ENCODE peak calls at places on chromosomes 5 and 9, in seven cellular contexts. One of them, this sample, is unnamed.

GRCh38 chr5:6188344-6188743 is 190.0 kb downstream of the MED10 start:
- DNase-seq in aorta: no peak
- DNase-seq in PC-9: no peak
- DNase-seq in lung: no peak
- DNase-seq in heart left ventricle: no peak
- DNase-seq in endodermal cell: no peak
- DNase-seq in CD4-positive, CD25-positive, alpha-beta regulatory T cell: no peak
- DNase-seq in this sample: no peak

GRCh38 chr5:134038143-134038542 is 33.4 kb upstream of the VDAC1 start:
- DNase-seq in lung: no peak
- DNase-seq in endodermal cell: no peak
- DNase-seq in heart left ventricle: no peak
- DNase-seq in CD4-positive, CD25-positive, alpha-beta regulatory T cell: no peak
- DNase-seq in PC-9: peak; percentile 81
- DNase-seq in aorta: no peak
- DNase-seq in this sample: no peak

GRCh38 chr5:1133108-1133507 is 21.2 kb upstream of the SLC12A7 start:
- DNase-seq in aorta: no peak
- DNase-seq in PC-9: no peak
- DNase-seq in CD4-positive, CD25-positive, alpha-beta regulatory T cell: no peak
- DNase-seq in heart left ventricle: no peak
- DNase-seq in lung: no peak
- DNase-seq in endodermal cell: no peak
- DNase-seq in this sample: no peak

GRCh38 chr5:113487411-113487778 is 858 bp downstream of the MCC start:
- DNase-seq in heart left ventricle: peak; percentile 28
- DNase-seq in endodermal cell: no peak
- DNase-seq in lung: no peak
- DNase-seq in PC-9: no peak
- DNase-seq in CD4-positive, CD25-positive, alpha-beta regulatory T cell: no peak
- DNase-seq in aorta: peak; percentile 64
- DNase-seq in this sample: no peak

GRCh38 chr5:123036391-123037103 is at the start of gene PPIC:
- DNase-seq in lung: peak; percentile 85
- DNase-seq in aorta: peak; percentile 97
- DNase-seq in CD4-positive, CD25-positive, alpha-beta regulatory T cell: no peak
- DNase-seq in PC-9: peak; percentile 54
- DNase-seq in heart left ventricle: peak; percentile 93
- DNase-seq in endodermal cell: peak; percentile 95
- DNase-seq in this sample: peak; percentile 87

GRCh38 chr9:18473551-18474279 is at the start of gene ADAMTSL1:
- DNase-seq in PC-9: no peak
- DNase-seq in CD4-positive, CD25-positive, alpha-beta regulatory T cell: no peak
- DNase-seq in endodermal cell: peak; percentile 93
- DNase-seq in lung: peak; percentile 31
- DNase-seq in aorta: peak; percentile 79
- DNase-seq in heart left ventricle: no peak
- DNase-seq in this sample: no peak

GRCh38 chr9:98867434-98868168 is 60.1 kb downstream of the GALNT12 start:
- DNase-seq in PC-9: no peak
- DNase-seq in heart left ventricle: peak; percentile 86
- DNase-seq in endodermal cell: no peak
- DNase-seq in aorta: peak; percentile 81
- DNase-seq in lung: peak; percentile 51
- DNase-seq in CD4-positive, CD25-positive, alpha-beta regulatory T cell: no peak
- DNase-seq in this sample: no peak

GRCh38 chr9:132412089-132412488 is 2.1 kb downstream of the CFAP77 start:
- DNase-seq in lung: no peak
- DNase-seq in heart left ventricle: no peak
- DNase-seq in PC-9: no peak
- DNase-seq in aorta: no peak
- DNase-seq in CD4-positive, CD25-positive, alpha-beta regulatory T cell: no peak
- DNase-seq in endodermal cell: peak; percentile 85
- DNase-seq in this sample: no peak

GRCh38 chr9:128420651-128421473 is at the start of gene CERCAM:
- DNase-seq in lung: peak; percentile 33
- DNase-seq in aorta: peak; percentile 91
- DNase-seq in endodermal cell: peak; percentile 83
- DNase-seq in heart left ventricle: peak; percentile 81
- DNase-seq in CD4-positive, CD25-positive, alpha-beta regulatory T cell: peak; percentile 37
- DNase-seq in PC-9: no peak
- DNase-seq in this sample: no peak

GRCh38 chr9:97848237-97848581 is 4.8 kb upstream of the FOXE1 start:
- DNase-seq in lung: no peak
- DNase-seq in aorta: no peak
- DNase-seq in endodermal cell: no peak
- DNase-seq in heart left ventricle: no peak
- DNase-seq in PC-9: no peak
- DNase-seq in CD4-positive, CD25-positive, alpha-beta regulatory T cell: no peak
- DNase-seq in this sample: no peak

GRCh38 chr5:14663734-14664269 is 716 bp upstream of the OTULIN start:
- DNase-seq in CD4-positive, CD25-positive, alpha-beta regulatory T cell: no peak
- DNase-seq in lung: peak; percentile 33
- DNase-seq in endodermal cell: no peak
- DNase-seq in aorta: no peak
- DNase-seq in heart left ventricle: no peak
- DNase-seq in PC-9: no peak
- DNase-seq in this sample: no peak

GRCh38 chr5:158995694-158996173 is 104.0 kb downstream of the EBF1 start:
- DNase-seq in PC-9: no peak
- DNase-seq in CD4-positive, CD25-positive, alpha-beta regulatory T cell: no peak
- DNase-seq in lung: no peak
- DNase-seq in aorta: no peak
- DNase-seq in heart left ventricle: no peak
- DNase-seq in endodermal cell: no peak
- DNase-seq in this sample: no peak

GRCh38 chr9:81664638-81665513 is 24.5 kb downstream of the TLE1 start:
- DNase-seq in aorta: no peak
- DNase-seq in heart left ventricle: no peak
- DNase-seq in CD4-positive, CD25-positive, alpha-beta regulatory T cell: no peak
- DNase-seq in PC-9: no peak
- DNase-seq in lung: no peak
- DNase-seq in endodermal cell: no peak
- DNase-seq in this sample: no peak

GRCh38 chr5:142491260-142491659 is 166.4 kb upstream of the SPRY4 start:
- DNase-seq in endodermal cell: peak; percentile 62
- DNase-seq in aorta: no peak
- DNase-seq in CD4-positive, CD25-positive, alpha-beta regulatory T cell: no peak
- DNase-seq in lung: no peak
- DNase-seq in PC-9: no peak
- DNase-seq in heart left ventricle: no peak
- DNase-seq in this sample: no peak

GRCh38 chr5:138336952-138337684 is 948 bp upstream of the FAM53C start:
- DNase-seq in endodermal cell: no peak
- DNase-seq in CD4-positive, CD25-positive, alpha-beta regulatory T cell: peak; percentile 63
- DNase-seq in PC-9: peak; percentile 55
- DNase-seq in heart left ventricle: no peak
- DNase-seq in lung: peak; percentile 81
- DNase-seq in aorta: peak; percentile 92
- DNase-seq in this sample: no peak

GRCh38 chr5:179160584-179160983 is 100.4 kb downstream of the ZNF354C start:
- DNase-seq in CD4-positive, CD25-positive, alpha-beta regulatory T cell: no peak
- DNase-seq in heart left ventricle: no peak
- DNase-seq in lung: no peak
- DNase-seq in PC-9: no peak
- DNase-seq in endodermal cell: no peak
- DNase-seq in aorta: no peak
- DNase-seq in this sample: no peak

GRCh38 chr5:172617817-172618216 is 23.2 kb upstream of the NEURL1B start:
- DNase-seq in endodermal cell: no peak
- DNase-seq in lung: no peak
- DNase-seq in PC-9: no peak
- DNase-seq in aorta: peak; percentile 52
- DNase-seq in CD4-positive, CD25-positive, alpha-beta regulatory T cell: no peak
- DNase-seq in heart left ventricle: no peak
- DNase-seq in this sample: peak; percentile 65

GRCh38 chr9:131587906-131588305 is 42.6 kb downstream of the PRRT1B start:
- DNase-seq in endodermal cell: peak; percentile 38
- DNase-seq in PC-9: no peak
- DNase-seq in heart left ventricle: no peak
- DNase-seq in lung: no peak
- DNase-seq in CD4-positive, CD25-positive, alpha-beta regulatory T cell: no peak
- DNase-seq in aorta: no peak
- DNase-seq in this sample: no peak

GRCh38 chr9:23825700-23826099 is 340 bp downstream of the ELAVL2 start:
- DNase-seq in heart left ventricle: no peak
- DNase-seq in lung: no peak
- DNase-seq in PC-9: no peak
- DNase-seq in aorta: no peak
- DNase-seq in endodermal cell: no peak
- DNase-seq in CD4-positive, CD25-positive, alpha-beta regulatory T cell: no peak
- DNase-seq in this sample: no peak

GRCh38 chr9:107569171-107569570 is 79.6 kb upstream of the KLF4 start:
- DNase-seq in aorta: no peak
- DNase-seq in CD4-positive, CD25-positive, alpha-beta regulatory T cell: no peak
- DNase-seq in PC-9: peak; percentile 43
- DNase-seq in heart left ventricle: no peak
- DNase-seq in endodermal cell: no peak
- DNase-seq in lung: no peak
- DNase-seq in this sample: no peak

GRCh38 chr9:20981486-20981885 is 50.0 kb downstream of the HACD4 start:
- DNase-seq in aorta: no peak
- DNase-seq in endodermal cell: no peak
- DNase-seq in heart left ventricle: no peak
- DNase-seq in lung: no peak
- DNase-seq in PC-9: no peak
- DNase-seq in CD4-positive, CD25-positive, alpha-beta regulatory T cell: no peak
- DNase-seq in this sample: no peak

GRCh38 chr5:141261238-141261546 is 16.0 kb downstream of the PCDHB15 start:
- DNase-seq in PC-9: no peak
- DNase-seq in aorta: no peak
- DNase-seq in endodermal cell: no peak
- DNase-seq in lung: no peak
- DNase-seq in heart left ventricle: no peak
- DNase-seq in CD4-positive, CD25-positive, alpha-beta regulatory T cell: no peak
- DNase-seq in this sample: no peak

GRCh38 chr5:141258948-141259347 is 13.8 kb downstream of the PCDHB15 start:
- DNase-seq in heart left ventricle: no peak
- DNase-seq in PC-9: no peak
- DNase-seq in CD4-positive, CD25-positive, alpha-beta regulatory T cell: no peak
- DNase-seq in aorta: no peak
- DNase-seq in lung: no peak
- DNase-seq in endodermal cell: no peak
- DNase-seq in this sample: no peak

GRCh38 chr5:141260458-141261237 is 15.5 kb downstream of the PCDHB15 start:
- DNase-seq in heart left ventricle: no peak
- DNase-seq in CD4-positive, CD25-positive, alpha-beta regulatory T cell: no peak
- DNase-seq in endodermal cell: no peak
- DNase-seq in aorta: no peak
- DNase-seq in PC-9: no peak
- DNase-seq in lung: no peak
- DNase-seq in this sample: no peak

DNA sequence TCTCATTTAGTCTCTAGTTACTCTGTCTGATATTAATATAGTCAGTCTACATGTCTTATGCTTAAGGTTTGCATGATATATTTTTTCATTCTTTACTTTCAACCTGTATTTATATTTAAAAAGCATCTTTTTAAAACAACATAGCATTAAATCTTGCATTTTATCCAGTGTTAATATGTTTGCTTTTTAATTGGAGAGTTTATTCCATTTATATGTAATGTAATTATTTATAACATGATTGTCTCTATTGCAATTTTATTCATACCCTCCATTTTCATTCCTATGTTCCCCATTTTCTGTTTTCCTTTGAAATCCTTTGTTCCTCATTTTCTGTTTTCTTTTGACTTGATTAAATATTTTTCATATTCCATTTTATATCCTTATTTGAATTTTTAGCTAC is 13.3 kb downstream of the PCDHB15 start:
- DNase-seq in CD4-positive, CD25-positive, alpha-beta regulatory T cell: no peak
- DNase-seq in endodermal cell: no peak
- DNase-seq in PC-9: no peak
- DNase-seq in heart left ventricle: no peak
- DNase-seq in aorta: no peak
- DNase-seq in lung: no peak
- DNase-seq in this sample: no peak
- H3K9me3 ChIP-seq in CD4-positive, CD25-positive, alpha-beta regulatory T cell: peaks cover 78% of the 10 kb centered on the region
- H3K9me3 ChIP-seq in endodermal cell: peaks cover 93% of the 10 kb centered on the region
- H3K9me3 ChIP-seq in PC-9: peaks cover 38% of the 10 kb centered on the region
- H3K9me3 ChIP-seq in heart left ventricle: peaks cover 100% of the 10 kb centered on the region
- H3K9me3 ChIP-seq in aorta: peaks cover 13% of the 10 kb centered on the region
- H3K9me3 ChIP-seq in lung: peaks cover 22% of the 10 kb centered on the region
- H3K9me3 ChIP-seq in this sample: peaks cover 59% of the 10 kb centered on the region

GRCh38 chr9:114096866-114097612 is 2.1 kb downstream of the KIF12 start:
- DNase-seq in PC-9: no peak
- DNase-seq in aorta: no peak
- DNase-seq in heart left ventricle: no peak
- DNase-seq in CD4-positive, CD25-positive, alpha-beta regulatory T cell: no peak
- DNase-seq in lung: no peak
- DNase-seq in endodermal cell: peak; percentile 50
- DNase-seq in this sample: no peak
- H3K4me1 ChIP-seq in PC-9: no peaks in the 10 kb centered on the region
- H3K4me1 ChIP-seq in aorta: no peaks in the 10 kb centered on the region
- H3K4me1 ChIP-seq in heart left ventricle: peaks cover 5% of the 10 kb centered on the region
- H3K4me1 ChIP-seq in CD4-positive, CD25-positive, alpha-beta regulatory T cell: no peaks in the 10 kb centered on the region
- H3K4me1 ChIP-seq in lung: peaks cover 3% of the 10 kb centered on the region
- H3K4me1 ChIP-seq in endodermal cell: no peaks in the 10 kb centered on the region
- H3K4me1 ChIP-seq in this sample: no peaks in the 10 kb centered on the region

DNA sequence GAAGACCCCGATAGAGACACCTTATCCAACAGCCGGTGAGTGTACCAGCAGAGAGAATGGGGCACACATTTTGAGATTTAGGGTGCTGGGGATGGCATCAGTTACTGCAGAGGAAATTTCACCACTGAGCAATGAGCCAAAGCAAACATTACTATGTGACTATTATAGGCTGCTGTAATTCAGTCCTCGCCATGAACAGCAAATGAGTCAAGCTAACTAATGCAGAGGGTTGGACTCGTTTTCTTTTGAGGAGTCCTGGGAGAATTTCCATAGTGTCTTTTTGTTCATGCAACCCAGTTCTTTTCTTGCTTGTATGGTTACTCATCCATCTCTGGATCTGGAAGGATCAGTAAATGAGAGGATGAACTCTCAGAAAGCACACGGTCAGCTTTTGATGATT is 323.8 kb downstream of the PSAT1 start:
- DNase-seq in lung: no peak
- DNase-seq in aorta: no peak
- DNase-seq in PC-9: no peak
- DNase-seq in CD4-positive, CD25-positive, alpha-beta regulatory T cell: no peak
- DNase-seq in endodermal cell: no peak
- DNase-seq in heart left ventricle: no peak
- DNase-seq in this sample: no peak
- H3K4me3 ChIP-seq in lung: no peak overlapping the region
- H3K4me3 ChIP-seq in aorta: no peak overlapping the region
- H3K4me3 ChIP-seq in PC-9: no peak overlapping the region
- H3K4me3 ChIP-seq in CD4-positive, CD25-positive, alpha-beta regulatory T cell: no peak overlapping the region
- H3K4me3 ChIP-seq in endodermal cell: no peak overlapping the region
- H3K4me3 ChIP-seq in heart left ventricle: no peak overlapping the region
- H3K4me3 ChIP-seq in this sample: no peak overlapping the region

DNA sequence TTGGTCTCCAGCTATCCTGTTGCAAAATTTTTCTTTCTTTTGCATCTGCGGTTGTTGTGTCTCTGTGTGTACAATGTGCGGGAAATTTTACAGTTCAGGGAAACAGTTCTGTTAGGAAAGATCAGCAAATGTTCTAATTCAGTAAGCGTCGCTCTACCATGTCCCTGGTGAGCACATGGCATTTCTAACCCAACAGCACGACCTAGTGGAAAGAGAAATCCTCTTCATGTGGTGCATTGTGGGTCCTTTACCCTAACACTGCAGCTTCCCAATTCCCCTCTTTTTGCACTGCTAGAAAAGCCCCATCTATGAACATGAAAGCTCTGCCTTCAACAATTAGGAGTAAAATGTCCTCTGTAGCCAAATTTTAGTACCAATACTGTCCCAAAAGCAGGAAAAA is 974.2 kb upstream of the CDH9 start:
- DNase-seq in heart left ventricle: no peak
- DNase-seq in PC-9: no peak
- DNase-seq in lung: no peak
- DNase-seq in endodermal cell: no peak
- DNase-seq in aorta: no peak
- DNase-seq in CD4-positive, CD25-positive, alpha-beta regulatory T cell: no peak
- DNase-seq in this sample: no peak
- H3K9me3 ChIP-seq in heart left ventricle: peaks cover 49% of the 10 kb centered on the region
- H3K9me3 ChIP-seq in PC-9: no peaks in the 10 kb centered on the region
- H3K9me3 ChIP-seq in lung: peaks cover 20% of the 10 kb centered on the region
- H3K9me3 ChIP-seq in endodermal cell: peaks cover 66% of the 10 kb centered on the region
- H3K9me3 ChIP-seq in aorta: peaks cover 4% of the 10 kb centered on the region
- H3K9me3 ChIP-seq in CD4-positive, CD25-positive, alpha-beta regulatory T cell: peaks cover 10% of the 10 kb centered on the region
- H3K9me3 ChIP-seq in this sample: peaks cover 15% of the 10 kb centered on the region

This sample was measured in RWPE2.